ENCODE peak calls at places on chromosomes 16 and 17, in seven cellular contexts. T is heart left ventricle; W is effector memory CD4-positive, alpha-beta T cell; H is mammary epithelial cell; M is upper lobe of right lung; O is CD4-positive, CD25-positive, alpha-beta regulatory T cell; C is K562. G is an unnamed sample.

GRCh38 chr17:67212716-67213417 is 32.1 kb downstream of the HELZ start:
- DNase-seq in W (no peak), C (no peak), M (no peak), H (peak; percentile 28), O (no peak), T (no peak), G (no peak)

GRCh38 chr16:58024673-58025350 is 742 bp upstream of the MMP15 start:
- DNase-seq in T (no peak), H (no peak), W (no peak), O (no peak), C (peak; percentile 75), M (peak; percentile 90), G (peak; percentile 97)

GRCh38 chr17:1197781-1198490 is 18.2 kb upstream of the ABR start:
- DNase-seq in W (peak; percentile 46), T (peak; percentile 74), C (no peak), H (no peak), O (no peak), M (peak; percentile 91), G (no peak)

GRCh38 chr17:39826334-39826733 is 37.8 kb downstream of the IKZF3 start:
- DNase-seq in T (no peak), C (no peak), H (no peak), O (no peak), M (no peak), W (no peak), G (no peak)

GRCh38 chr17:42457107-42457787 is 1.4 kb upstream of the ATP6V0A1 start:
- DNase-seq in T (no peak), O (no peak), H (no peak), W (no peak), C (no peak), M (no peak), G (no peak)

GRCh38 chr16:3642397-3643094 is 11.9 kb upstream of the DNASE1 start:
- DNase-seq in O (no peak), T (no peak), W (no peak), M (peak; percentile 49), C (peak; percentile 86), H (peak; percentile 63), G (peak; percentile 72)

GRCh38 chr17:74711058-74711824 is 1.5 kb downstream of the CD300LF start:
- DNase-seq in H (no peak), W (no peak), O (no peak), M (peak; percentile 57), T (no peak), C (no peak), G (no peak)

GRCh38 chr17:49728425-49728824 is 20.7 kb upstream of the SLC35B1 start:
- DNase-seq in O (no peak), C (no peak), T (no peak), M (no peak), H (no peak), W (no peak), G (no peak)

GRCh38 chr17:38745545-38745944 is 2.6 kb downstream of the PCGF2 start:
- DNase-seq in C (no peak), T (no peak), M (no peak), H (no peak), O (no peak), W (no peak), G (no peak)

GRCh38 chr17:61251939-61252865 is 147.4 kb upstream of the TBX2 start:
- DNase-seq in T (peak; percentile 93), M (peak; percentile 94), H (no peak), W (no peak), O (no peak), C (no peak), G (no peak)

GRCh38 chr17:17236295-17237025 is 508 bp downstream of the FLCN start:
- DNase-seq in T (no peak), M (no peak), H (peak; percentile 50), O (no peak), C (peak; percentile 68), W (no peak), G (no peak)

GRCh38 chr17:37608369-37609169 is 649 bp downstream of the SYNRG start:
- DNase-seq in H (peak; percentile 20), T (no peak), M (no peak), C (no peak), W (no peak), O (no peak), G (peak; percentile 68)

GRCh38 chr17:74633261-74633783 is 9.8 kb upstream of the CD300E start:
- DNase-seq in H (no peak), O (no peak), W (no peak), C (no peak), T (no peak), M (peak; percentile 58), G (no peak)

GRCh38 chr16:24728891-24729242 is 584 bp upstream of the TNRC6A start:
- DNase-seq in M (no peak), H (no peak), C (no peak), T (no peak), W (no peak), O (no peak), G (no peak)

GRCh38 chr16:48123104-48123788 is 32.5 kb downstream of the ABCC12 start:
- DNase-seq in W (no peak), T (no peak), O (no peak), M (no peak), H (peak; percentile 99), C (peak; percentile 55), G (no peak)

GRCh38 chr17:34451313-34451712 is 88.3 kb upstream of the CCL1 start:
- DNase-seq in O (no peak), T (no peak), H (no peak), C (no peak), W (no peak), M (no peak), G (no peak)

GRCh38 chr16:84663433-84664101 is 15.3 kb downstream of the KLHL36 start:
- DNase-seq in C (no peak), M (no peak), O (no peak), H (no peak), W (no peak), T (no peak), G (no peak)

GRCh38 chr17:69567130-69567529 is 152.6 kb downstream of the MAP2K6 start:
- DNase-seq in H (no peak), W (no peak), O (no peak), T (no peak), M (no peak), C (no peak), G (peak; percentile 13)

GRCh38 chr17:21198411-21198810 is 15.6 kb downstream of the TMEM11 start:
- DNase-seq in T (no peak), O (no peak), C (no peak), H (no peak), M (no peak), W (no peak), G (no peak)

GRCh38 chr17:43799047-43799446 is 18.8 kb downstream of the CFAP97D1 start:
- DNase-seq in C (no peak), M (no peak), T (no peak), O (no peak), W (no peak), H (no peak), G (no peak)

GRCh38 chr17:68378202-68379149 is 78.8 kb downstream of the WIPI1 start:
- DNase-seq in M (peak; percentile 95), T (peak; percentile 91), H (peak; percentile 28), C (no peak), W (no peak), O (no peak), G (peak; percentile 59)

GRCh38 chr17:64992325-64992802 is 64.2 kb downstream of the GNA13 start:
- DNase-seq in T (no peak), M (no peak), W (no peak), O (no peak), C (no peak), H (peak; percentile 98), G (no peak)

GRCh38 chr17:73551756-73552155 is 92.5 kb downstream of the SDK2 start:
- DNase-seq in C (no peak), T (no peak), W (no peak), M (no peak), O (peak; percentile 11), H (no peak), G (no peak)
- H3K4me3 ChIP-seq in C (no peak overlapping the region), T (no peak overlapping the region), W (no peak overlapping the region), M (no peak overlapping the region), O (peak overlapping the region; percentile 64), H (no peak overlapping the region), G (no peak overlapping the region)

DNA sequence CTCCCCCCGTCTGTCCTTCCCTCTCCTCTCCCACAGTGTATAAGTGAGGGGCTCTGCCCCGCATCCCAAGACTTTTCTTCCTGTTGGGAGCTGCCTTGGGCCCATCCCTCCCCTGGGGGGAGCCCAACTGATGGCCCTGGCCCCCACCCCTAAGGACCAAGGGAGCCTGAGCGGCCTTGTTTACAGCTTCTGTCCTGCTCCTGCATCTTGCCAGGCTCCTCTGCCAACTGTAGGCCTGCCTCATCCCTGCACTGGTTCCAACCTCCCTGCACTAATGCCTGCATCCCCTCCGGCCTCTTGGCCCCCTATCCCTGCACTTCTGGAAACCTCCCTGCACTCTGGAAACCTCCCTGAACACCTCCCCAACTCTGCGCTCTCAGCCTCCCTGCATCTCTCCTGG is 1.4 kb upstream of the PAGR1 start:
- DNase-seq in C (no peak), H (no peak), T (no peak), M (no peak), W (no peak), O (no peak), G (no peak)
- H3K4me1 ChIP-seq in C (peaks cover 31% of the 10 kb centered on the region), H (peaks cover 43% of the 10 kb centered on the region), T (peaks cover 27% of the 10 kb centered on the region), M (peaks cover 50% of the 10 kb centered on the region), W (peaks cover 54% of the 10 kb centered on the region), O (peaks cover 68% of the 10 kb centered on the region), G (peaks cover 19% of the 10 kb centered on the region)

GRCh38 chr16:2078691-2079090 is 30.9 kb downstream of the TSC2 start:
- DNase-seq in C (no peak), H (no peak), M (no peak), O (no peak), W (no peak), T (no peak), G (no peak)
- H3K36me3 ChIP-seq in C (peaks cover 46% of the 10 kb centered on the region), H (no peaks in the 10 kb centered on the region), M (peaks cover 87% of the 10 kb centered on the region), O (peaks cover 19% of the 10 kb centered on the region), W (peaks cover 68% of the 10 kb centered on the region), T (peaks cover 90% of the 10 kb centered on the region), G (no peaks in the 10 kb centered on the region)

GRCh38 chr16:27838536-27839175 is 224.9 kb downstream of the GSG1L start:
- DNase-seq in O (no peak), H (peak; percentile 20), T (no peak), M (peak; percentile 29), C (no peak), W (no peak), G (no peak)
- H3K4me3 ChIP-seq in O (no peak overlapping the region), H (no peak overlapping the region), T (no peak overlapping the region), M (no peak overlapping the region), C (no peak overlapping the region), W (no peak overlapping the region), G (no peak overlapping the region)

GRCh38 chr17:78345172-78345571 is 14.7 kb downstream of the SOCS3 start:
- DNase-seq in T (no peak), C (no peak), H (no peak), W (no peak), O (no peak), M (no peak), G (no peak)
- H3K4me1 ChIP-seq in T (peaks cover 36% of the 10 kb centered on the region), C (no peaks in the 10 kb centered on the region), H (peaks cover 37% of the 10 kb centered on the region), W (peaks cover 71% of the 10 kb centered on the region), O (peaks cover 84% of the 10 kb centered on the region), M (peaks cover 45% of the 10 kb centered on the region), G (peaks cover 13% of the 10 kb centered on the region)

G was measured in Caco-2.